ENCODE peak calls at places on chromosome 19, in four cellular contexts. L, M, E and S are unnamed samples.

GRCh38 chr19:12833747-12834417 is 497 bp downstream of the RTBDN start:
- DNase-seq in L (no peak), M (no peak), E (no peak), S (peak)

GRCh38 chr19:36046443-36047050 is 7.5 kb downstream of the THAP8 start:
- DNase-seq in L (no peak), M (no peak), E (peak), S (no peak)

GRCh38 chr19:34041922-34042521 is 130.3 kb upstream of the LSM14A start:
- DNase-seq in L (peak), M (peak), E (peak), S (peak)

GRCh38 chr19:55494172-55494761 is 6.0 kb downstream of the SSC5D start:
- DNase-seq in L (no peak), M (peak), E (peak), S (no peak)

GRCh38 chr19:39590265-39590664 is 12.1 kb upstream of the LGALS13 start:
- DNase-seq in L (no peak), M (no peak), E (peak), S (no peak)

GRCh38 chr19:2624537-2625091 is 77.9 kb downstream of the GNG7 start:
- DNase-seq in L (peak), M (no peak), E (no peak), S (no peak)

GRCh38 chr19:44725684-44726083 is 22.8 kb upstream of the BCL3 start:
- DNase-seq in L (no peak), M (no peak), E (no peak), S (no peak)

GRCh38 chr19:55406869-55407624 is 541 bp downstream of the UBE2S start:
- DNase-seq in L (peak), M (no peak), E (peak), S (no peak)

GRCh38 chr19:6056282-6056741 is 54.0 kb downstream of the RFX2 start:
- DNase-seq in L (peak), M (no peak), E (no peak), S (peak)

GRCh38 chr19:1251233-1251502 is 2.8 kb downstream of the MIDN start:
- DNase-seq in L (no peak), M (peak), E (peak), S (no peak)

GRCh38 chr19:55227241-55228014 is 1.1 kb downstream of the TMEM86B start:
- DNase-seq in L (no peak), M (no peak), E (no peak), S (no peak)

GRCh38 chr19:33298146-33298911 is 4.0 kb downstream of the CEBPA start:
- DNase-seq in L (peak), M (no peak), E (no peak), S (no peak)

GRCh38 chr19:34480491-34480890 is 1.1 kb upstream of the WTIP start:
- DNase-seq in L (peak), M (peak), E (no peak), S (no peak)

GRCh38 chr19:35704218-35704617 is at the start of gene ZBTB32:
- DNase-seq in L (no peak), M (no peak), E (peak), S (no peak)

GRCh38 chr19:5312058-5312457 is 28.6 kb downstream of the PTPRS start:
- DNase-seq in L (no peak), M (no peak), E (no peak), S (no peak)

GRCh38 chr19:35757231-35757748 is 461 bp upstream of the HSPB6 start:
- DNase-seq in L (peak), M (peak), E (peak), S (no peak)

GRCh38 chr19:2235396-2236284 is 489 bp downstream of the PLEKHJ1 start:
- DNase-seq in L (peak), M (no peak), E (no peak), S (no peak)

GRCh38 chr19:10454267-10454666 is 33.9 kb downstream of the PDE4A start:
- DNase-seq in L (no peak), M (no peak), E (peak), S (no peak)

GRCh38 chr19:5832049-5832448 is 7.5 kb downstream of the FUT6 start:
- DNase-seq in L (no peak), M (no peak), E (no peak), S (no peak)

GRCh38 chr19:58476498-58477015 is 405 bp downstream of the ZNF446 start:
- DNase-seq in L (no peak), M (no peak), E (peak), S (no peak)

GRCh38 chr19:2270157-2270571 is 11.8 kb downstream of the PEAK3 start:
- DNase-seq in L (peak), M (peak), E (no peak), S (peak)

GRCh38 chr19:57290970-57291369 is 10.7 kb downstream of the ZNF460 start:
- DNase-seq in L (no peak), M (no peak), E (no peak), S (no peak)

GRCh38 chr19:50239916-50240585 is 36.6 kb downstream of the MYH14 start:
- DNase-seq in L (no peak), M (no peak), E (no peak), S (no peak)

GRCh38 chr19:6092329-6093286 is 17.7 kb downstream of the RFX2 start:
- DNase-seq in L (peak), M (peak), E (peak), S (no peak)

GRCh38 chr19:7986321-7987083 is 18.9 kb downstream of the ELAVL1 start:
- DNase-seq in L (no peak), M (no peak), E (peak), S (no peak)

GRCh38 chr19:56837892-56838679 is 2.4 kb downstream of the PEG3 start:
- DNase-seq in L (peak), M (peak), E (no peak), S (no peak)

GRCh38 chr19:5587661-5588060 is 19.9 kb upstream of the TINCR start:
- DNase-seq in L (no peak), M (no peak), E (no peak), S (no peak)

GRCh38 chr19:41376998-41377365 is 649 bp downstream of the TMEM91 start:
- DNase-seq in L (no peak), M (no peak), E (no peak), S (no peak)

GRCh38 chr19:41373993-41374392 is 2.3 kb upstream of the TMEM91 start:
- DNase-seq in L (peak), M (peak), E (peak), S (no peak)

GRCh38 chr19:41376241-41376997 is at the start of gene TMEM91:
- DNase-seq in L (peak), M (peak), E (peak), S (no peak)

DNA sequence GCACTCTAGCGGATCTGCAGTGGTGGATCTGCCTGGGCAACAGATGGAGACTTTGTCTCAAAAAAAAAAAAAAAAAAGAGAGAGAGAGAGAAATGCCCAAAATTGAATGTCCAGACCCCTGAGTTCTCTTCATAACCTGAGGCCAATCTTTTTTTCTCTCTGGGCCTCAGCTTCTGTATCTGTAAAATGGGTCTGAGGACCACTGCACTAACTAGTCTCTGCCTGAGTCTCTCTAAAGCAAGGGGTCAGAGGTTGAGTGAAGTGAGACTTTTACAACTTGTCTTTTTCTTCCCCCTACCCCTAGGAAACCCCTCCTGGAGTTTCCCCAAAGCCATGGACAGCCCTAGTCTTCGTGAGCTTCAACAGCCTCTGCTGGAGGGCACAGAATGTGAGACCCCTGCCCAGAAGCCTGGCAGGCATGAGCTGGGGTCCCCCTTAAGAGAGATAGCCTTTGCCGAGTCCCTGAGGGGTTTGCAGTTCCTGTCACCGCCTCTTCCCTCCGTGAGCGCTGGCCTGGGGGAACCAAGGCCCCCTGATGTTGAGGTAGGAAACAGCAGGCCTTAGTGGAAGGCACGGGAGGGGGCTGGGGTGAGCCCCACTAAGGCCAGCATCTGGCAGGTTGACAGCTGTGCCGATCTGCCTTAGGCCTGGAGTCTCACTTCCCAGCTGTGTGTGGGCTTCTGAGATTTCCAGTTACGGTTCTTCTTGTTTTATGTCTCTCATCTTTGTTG is 1.8 kb downstream of the TMEM91 start:
- DNase-seq in L (no peak), M (no peak), E (no peak), S (no peak)
- TF ChIP-seq CTCF in L (no peak), M (no peak), E (no peak), S (no peak)

GRCh38 chr19:28454083-28454482 is 758.9 kb downstream of the UQCRFS1 start:
- DNase-seq in L (no peak), M (no peak), E (peak), S (no peak)

GRCh38 chr19:28457620-28458019 is 755.3 kb downstream of the UQCRFS1 start:
- DNase-seq in L (no peak), M (no peak), E (no peak), S (no peak)

GRCh38 chr19:28456264-28456663 is 756.7 kb downstream of the UQCRFS1 start:
- DNase-seq in L (no peak), M (no peak), E (no peak), S (no peak)

GRCh38 chr19:28456708-28457320 is 756.1 kb downstream of the UQCRFS1 start:
- DNase-seq in L (no peak), M (no peak), E (no peak), S (no peak)
- TF ChIP-seq CTCF in L (no peak), M (no peak), E (no peak), S (no peak)

GRCh38 chr19:31099470-31100190 is 249.6 kb downstream of the TSHZ3 start:
- DNase-seq in L (no peak), M (no peak), E (peak), S (no peak)
- TF ChIP-seq CTCF in L (no peak), M (no peak), E (no peak), S (no peak)

DNA sequence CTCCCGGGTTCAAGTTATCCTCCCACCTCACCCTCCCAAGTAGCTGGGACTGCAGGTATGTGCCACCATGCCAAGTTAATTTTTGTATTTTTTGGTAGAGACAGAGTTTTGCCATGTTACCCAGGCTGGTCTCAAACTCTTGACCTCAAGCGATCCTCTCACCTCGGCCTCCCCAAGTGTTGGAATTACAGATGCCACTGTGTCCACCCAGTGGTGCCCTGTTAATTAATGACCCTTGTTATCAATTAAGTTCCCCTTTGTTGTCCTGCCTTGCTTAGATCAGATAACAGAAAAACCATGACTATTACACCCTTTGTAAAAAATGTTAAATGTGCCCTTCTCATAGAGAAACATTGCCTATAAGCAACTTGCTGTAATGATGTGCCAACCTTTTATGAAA is 34.4 kb upstream of the IGFL1 start:
- DNase-seq in L (no peak), M (no peak), E (no peak), S (no peak)
- TF ChIP-seq CTCF in L (no peak), M (no peak), E (no peak), S (no peak)

GRCh38 chr19:19406878-19407639 is 1.6 kb downstream of the GATAD2A start:
- DNase-seq in L (peak), M (no peak), E (peak), S (peak)
- TF ChIP-seq CTCF in L (peak), M (no peak), E (peak), S (peak)